ENCODE peak calls at places on chromosomes 3 and 15, in five cellular contexts. One of them, this sample, is unnamed.

GRCh38 chr3:37987751-37988179 is 2.8 kb upstream of the VILL start:
- DNase-seq in Calu3: no peak
- DNase-seq in cardiac muscle cell: no peak
- DNase-seq in AG09319: no peak
- DNase-seq in nephron progenitor cell: no peak
- DNase-seq in this sample: no peak

GRCh38 chr15:95405447-95405846 is 925.1 kb upstream of the NR2F2 start:
- DNase-seq in Calu3: no peak
- DNase-seq in cardiac muscle cell: peak; percentile 32
- DNase-seq in AG09319: no peak
- DNase-seq in nephron progenitor cell: no peak
- DNase-seq in this sample: peak; percentile 62

GRCh38 chr3:119352235-119352634 is 58.1 kb downstream of the ARHGAP31 start:
- DNase-seq in Calu3: no peak
- DNase-seq in cardiac muscle cell: no peak
- DNase-seq in AG09319: no peak
- DNase-seq in nephron progenitor cell: no peak
- DNase-seq in this sample: no peak

GRCh38 chr3:31621314-31621713 is 88.6 kb downstream of the STT3B start:
- DNase-seq in Calu3: no peak
- DNase-seq in cardiac muscle cell: no peak
- DNase-seq in AG09319: no peak
- DNase-seq in nephron progenitor cell: no peak
- DNase-seq in this sample: no peak

GRCh38 chr3:124276863-124277515 is 285.1 kb upstream of the ROPN1 start:
- DNase-seq in Calu3: no peak
- DNase-seq in cardiac muscle cell: no peak
- DNase-seq in AG09319: no peak
- DNase-seq in nephron progenitor cell: no peak
- DNase-seq in this sample: no peak

GRCh38 chr3:114626751-114627150 is 332.9 kb downstream of the TIGIT start:
- DNase-seq in Calu3: no peak
- DNase-seq in cardiac muscle cell: peak; percentile 12
- DNase-seq in AG09319: no peak
- DNase-seq in nephron progenitor cell: no peak
- DNase-seq in this sample: no peak

GRCh38 chr15:70259640-70260066 is 161.9 kb upstream of the TLE3 start:
- DNase-seq in Calu3: no peak
- DNase-seq in cardiac muscle cell: peak; percentile 19
- DNase-seq in AG09319: no peak
- DNase-seq in nephron progenitor cell: no peak
- DNase-seq in this sample: no peak

GRCh38 chr3:171200052-171201029 is 173.8 kb upstream of the SLC2A2 start:
- DNase-seq in Calu3: no peak
- DNase-seq in cardiac muscle cell: no peak
- DNase-seq in AG09319: no peak
- DNase-seq in nephron progenitor cell: no peak
- DNase-seq in this sample: no peak

GRCh38 chr3:49889296-49889695 is 14.4 kb downstream of the MST1R start:
- DNase-seq in Calu3: no peak
- DNase-seq in cardiac muscle cell: no peak
- DNase-seq in AG09319: no peak
- DNase-seq in nephron progenitor cell: no peak
- DNase-seq in this sample: no peak

DNA sequence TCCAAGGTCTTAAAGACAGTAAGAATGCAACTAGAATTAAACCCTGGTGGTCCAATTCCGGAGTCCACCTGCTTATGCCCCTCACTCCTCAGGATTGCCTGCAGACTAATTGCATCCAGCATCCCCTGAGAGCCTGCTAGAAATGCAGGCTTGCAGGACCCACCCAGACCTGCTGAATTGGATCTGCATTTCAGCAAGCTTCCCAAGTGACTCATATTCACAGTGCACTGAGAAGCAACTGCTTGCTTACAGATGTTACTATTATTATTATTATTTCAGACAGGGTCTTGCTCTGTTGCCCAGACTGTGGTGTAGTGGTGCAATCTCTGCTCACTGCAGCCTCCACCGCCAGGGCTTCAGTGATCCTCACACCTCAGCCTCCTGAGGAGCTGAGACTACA is 83.5 kb upstream of the VGLL4 start:
- DNase-seq in Calu3: no peak
- DNase-seq in cardiac muscle cell: no peak
- DNase-seq in AG09319: no peak
- DNase-seq in nephron progenitor cell: no peak
- DNase-seq in this sample: no peak
- TF ChIP-seq CTCF in Calu3: no peak
- TF ChIP-seq CTCF in cardiac muscle cell: no peak
- TF ChIP-seq CTCF in AG09319: no peak
- TF ChIP-seq CTCF in nephron progenitor cell: no peak
- TF ChIP-seq CTCF in this sample: no peak

DNA sequence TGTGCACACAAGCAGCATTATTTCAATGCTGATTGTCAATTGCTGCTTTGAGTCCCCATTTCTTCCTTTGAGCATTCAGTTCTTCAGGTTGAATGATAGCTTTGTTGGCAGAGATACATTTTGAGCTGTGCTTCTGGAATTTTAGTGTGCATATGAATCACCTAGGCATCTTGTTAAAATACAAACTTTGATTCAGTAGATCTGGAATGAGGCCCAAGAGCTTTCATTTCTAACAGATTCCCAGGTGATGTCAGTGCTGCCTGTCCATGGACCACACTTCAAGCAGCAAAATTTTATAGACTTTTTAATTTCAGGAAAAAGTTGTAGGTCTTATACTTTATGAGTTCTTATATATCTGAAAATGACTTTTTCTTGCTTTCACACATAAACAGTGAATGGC is 131.1 kb downstream of the ADAMTSL3 start:
- DNase-seq in Calu3: no peak
- DNase-seq in cardiac muscle cell: no peak
- DNase-seq in AG09319: no peak
- DNase-seq in nephron progenitor cell: no peak
- DNase-seq in this sample: peak; percentile 63
- TF ChIP-seq CTCF in Calu3: no peak
- TF ChIP-seq CTCF in cardiac muscle cell: no peak
- TF ChIP-seq CTCF in AG09319: no peak
- TF ChIP-seq CTCF in nephron progenitor cell: no peak
- TF ChIP-seq CTCF in this sample: no peak

DNA sequence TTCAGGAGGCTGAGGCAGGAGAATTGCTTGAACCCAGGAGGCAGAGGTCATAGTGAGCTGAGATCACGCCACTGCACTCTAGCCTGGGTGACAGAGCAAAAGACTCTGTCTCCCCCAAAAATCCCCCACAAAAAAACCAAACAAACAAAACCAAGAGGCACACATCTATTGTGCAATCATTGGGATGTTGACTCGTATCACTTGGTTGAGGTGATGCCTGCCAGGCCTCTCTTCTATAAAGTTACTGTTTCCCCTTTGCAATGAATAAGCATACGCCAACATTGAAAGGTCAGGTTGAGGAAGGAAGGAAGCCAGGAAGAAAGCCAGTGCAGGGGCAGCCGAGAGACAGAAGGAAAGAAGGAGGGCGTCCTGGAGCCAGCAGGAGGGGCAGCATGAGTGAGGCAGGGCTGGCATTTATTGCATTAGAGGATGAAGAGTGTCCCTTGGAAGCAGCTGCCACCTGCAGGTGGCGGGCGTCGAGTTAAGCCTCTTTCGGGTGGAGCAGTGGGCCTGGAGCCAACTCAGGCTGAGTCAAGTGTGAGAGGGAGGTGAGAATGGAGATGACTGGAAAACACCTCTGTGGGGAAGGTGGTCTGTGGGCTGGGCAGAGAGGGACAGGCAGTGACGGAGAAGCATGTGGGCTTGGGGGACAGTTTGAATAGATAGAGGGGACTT is 8.3 kb upstream of the CSPG4 start:
- DNase-seq in Calu3: peak; percentile 93
- DNase-seq in cardiac muscle cell: no peak
- DNase-seq in AG09319: no peak
- DNase-seq in nephron progenitor cell: no peak
- DNase-seq in this sample: peak; percentile 35
- TF ChIP-seq CTCF in Calu3: peak; percentile 78
- TF ChIP-seq CTCF in cardiac muscle cell: no peak
- TF ChIP-seq CTCF in AG09319: no peak
- TF ChIP-seq CTCF in nephron progenitor cell: peak; percentile 13
- TF ChIP-seq CTCF in this sample: no peak

GRCh38 chr3:141877911-141878310 is 1.5 kb downstream of the ATP1B3 start:
- DNase-seq in Calu3: no peak
- DNase-seq in cardiac muscle cell: peak; percentile 54
- DNase-seq in AG09319: no peak
- DNase-seq in nephron progenitor cell: no peak
- DNase-seq in this sample: peak; percentile 52

GRCh38 chr3:141875374-141875892 is 1.0 kb upstream of the ATP1B3 start:
- DNase-seq in Calu3: peak; percentile 95
- DNase-seq in cardiac muscle cell: peak; percentile 87
- DNase-seq in AG09319: peak; percentile 38
- DNase-seq in nephron progenitor cell: peak; percentile 86
- DNase-seq in this sample: peak; percentile 82

GRCh38 chr3:141876891-141877561 is 583 bp downstream of the ATP1B3 start:
- DNase-seq in Calu3: peak; percentile 57
- DNase-seq in cardiac muscle cell: peak; percentile 48
- DNase-seq in AG09319: no peak
- DNase-seq in nephron progenitor cell: peak; percentile 58
- DNase-seq in this sample: peak; percentile 52

GRCh38 chr3:141876381-141876890 is at the start of gene ATP1B3:
- DNase-seq in Calu3: peak; percentile 96
- DNase-seq in cardiac muscle cell: peak; percentile 90
- DNase-seq in AG09319: peak; percentile 64
- DNase-seq in nephron progenitor cell: peak; percentile 85
- DNase-seq in this sample: peak; percentile 89

DNA sequence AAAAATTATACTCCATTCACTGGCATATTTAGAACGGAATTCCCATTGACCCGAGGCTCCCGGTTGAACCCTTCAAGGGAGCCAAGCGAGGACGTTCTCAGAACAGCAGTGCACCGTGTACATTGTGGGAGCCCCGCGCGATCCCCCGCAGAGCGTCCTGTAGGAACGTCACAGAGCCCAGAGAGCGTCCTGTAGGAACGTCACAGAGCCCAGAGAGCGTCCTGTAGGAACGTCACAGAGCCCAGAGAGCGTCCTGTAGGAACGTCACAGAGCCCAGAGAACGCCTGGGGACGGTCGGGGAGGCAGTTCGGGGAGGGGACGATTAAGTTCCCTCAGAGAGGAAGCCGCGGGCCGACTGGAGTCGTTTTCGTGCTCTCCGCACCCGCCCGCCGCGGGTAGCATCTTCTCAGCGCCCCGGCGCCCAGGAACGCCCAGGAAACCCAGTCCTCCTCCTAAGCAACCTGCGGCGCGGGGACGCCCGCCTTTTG is 506 bp upstream of the ATP1B3 start:
- DNase-seq in Calu3: no peak
- DNase-seq in cardiac muscle cell: peak; percentile 73
- DNase-seq in AG09319: no peak
- DNase-seq in nephron progenitor cell: peak; percentile 62
- DNase-seq in this sample: peak; percentile 75
- TF ChIP-seq CTCF in Calu3: no peak
- TF ChIP-seq CTCF in cardiac muscle cell: no peak
- TF ChIP-seq CTCF in AG09319: no peak
- TF ChIP-seq CTCF in nephron progenitor cell: no peak
- TF ChIP-seq CTCF in this sample: no peak

GRCh38 chr3:18300916-18301315 is 124.2 kb downstream of the SATB1 start:
- DNase-seq in Calu3: no peak
- DNase-seq in cardiac muscle cell: no peak
- DNase-seq in AG09319: no peak
- DNase-seq in nephron progenitor cell: no peak
- DNase-seq in this sample: no peak

GRCh38 chr3:18290130-18290529 is 135.0 kb downstream of the SATB1 start:
- DNase-seq in Calu3: no peak
- DNase-seq in cardiac muscle cell: no peak
- DNase-seq in AG09319: no peak
- DNase-seq in nephron progenitor cell: no peak
- DNase-seq in this sample: no peak

GRCh38 chr3:18297131-18297530 is 128.0 kb downstream of the SATB1 start:
- DNase-seq in Calu3: no peak
- DNase-seq in cardiac muscle cell: no peak
- DNase-seq in AG09319: no peak
- DNase-seq in nephron progenitor cell: no peak
- DNase-seq in this sample: no peak

DNA sequence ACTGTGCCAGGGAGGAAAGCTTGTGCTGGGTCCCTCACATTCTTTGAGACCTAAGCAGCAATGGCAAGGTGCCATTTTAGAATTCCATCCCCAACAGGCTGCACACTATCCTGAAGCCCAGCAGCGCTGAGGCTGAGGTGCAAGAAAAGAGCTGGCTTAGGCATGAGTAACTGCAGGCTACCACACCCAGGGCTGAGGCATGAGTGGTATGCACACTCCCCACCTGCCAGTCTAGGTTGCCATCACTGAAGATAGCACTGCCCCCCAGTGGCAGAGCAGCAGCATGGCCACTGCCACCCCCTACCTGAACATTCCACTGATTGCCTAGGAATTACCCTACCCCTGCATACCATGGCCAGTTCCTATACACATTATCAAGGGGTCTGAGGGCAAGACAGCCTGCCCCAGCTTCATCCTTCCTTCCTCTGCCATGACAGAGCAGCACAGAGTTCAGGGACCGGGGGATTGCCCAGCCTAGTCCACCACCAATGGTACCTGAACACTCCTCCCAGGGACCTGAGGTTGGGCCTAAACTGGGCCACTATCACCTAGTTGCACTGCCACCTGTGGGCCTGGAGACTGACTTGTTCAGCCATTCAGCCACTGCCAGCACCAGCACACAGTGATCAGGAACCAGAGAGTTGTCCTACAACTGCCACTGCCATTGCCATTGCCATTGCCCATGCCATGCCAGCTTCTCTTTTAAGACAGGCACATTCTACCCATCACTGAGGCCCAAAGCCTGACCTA is 129.8 kb downstream of the SATB1 start:
- DNase-seq in Calu3: peak; percentile 91
- DNase-seq in cardiac muscle cell: peak; percentile 66
- DNase-seq in AG09319: peak; percentile 22
- DNase-seq in nephron progenitor cell: peak; percentile 23
- DNase-seq in this sample: peak; percentile 81
- TF ChIP-seq CTCF in Calu3: peak; percentile 83
- TF ChIP-seq CTCF in cardiac muscle cell: peak; percentile 73
- TF ChIP-seq CTCF in AG09319: peak; percentile 61
- TF ChIP-seq CTCF in nephron progenitor cell: peak; percentile 28
- TF ChIP-seq CTCF in this sample: peak; percentile 74

GRCh38 chr15:45714501-45715488 is 80.0 kb downstream of the SQOR start:
- DNase-seq in Calu3: peak; percentile 67
- DNase-seq in cardiac muscle cell: peak; percentile 87
- DNase-seq in AG09319: peak; percentile 4
- DNase-seq in nephron progenitor cell: peak; percentile 73
- DNase-seq in this sample: peak; percentile 84
- TF ChIP-seq CTCF in Calu3: peak; percentile 50
- TF ChIP-seq CTCF in cardiac muscle cell: peak; percentile 88
- TF ChIP-seq CTCF in AG09319: peak; percentile 86
- TF ChIP-seq CTCF in nephron progenitor cell: peak; percentile 88
- TF ChIP-seq CTCF in this sample: peak; percentile 80

GRCh38 chr15:56871180-56871579 is 47.3 kb upstream of the TCF12 start:
- DNase-seq in Calu3: peak; percentile 43
- DNase-seq in cardiac muscle cell: peak; percentile 75
- DNase-seq in AG09319: peak; percentile 34
- DNase-seq in nephron progenitor cell: no peak
- DNase-seq in this sample: peak; percentile 82
- TF ChIP-seq CTCF in Calu3: no peak
- TF ChIP-seq CTCF in cardiac muscle cell: no peak
- TF ChIP-seq CTCF in AG09319: no peak
- TF ChIP-seq CTCF in nephron progenitor cell: no peak
- TF ChIP-seq CTCF in this sample: no peak

This sample was measured in cardiac fibroblast.